ENCODE peak calls at places on chromosomes 1 and 21, in six cellular contexts. O, H, F, R, C and Z are unnamed samples.

GRCh38 chr1:61424382-61424781 is 300.6 kb downstream of the TM2D1 start:
- DNase-seq in O (no peak), H (no peak), C (no peak), R (no peak), F (no peak), Z (no peak)

GRCh38 chr1:105492941-105493340 is 1563.5 kb upstream of the PRMT6 start:
- DNase-seq in C (no peak), H (no peak), R (no peak), O (no peak), F (no peak), Z (no peak)

GRCh38 chr1:165152109-165152508 is 204.4 kb downstream of the LMX1A start:
- DNase-seq in F (no peak), O (no peak), H (no peak), C (no peak), R (no peak), Z (peak)

GRCh38 chr21:28671549-28672195 is 321.0 kb downstream of the LTN1 start:
- DNase-seq in H (no peak), O (no peak), F (no peak), R (no peak), C (no peak), Z (no peak)

GRCh38 chr1:245856944-245857531 is 650.0 kb downstream of the SMYD3 start:
- DNase-seq in O (no peak), C (no peak), F (no peak), R (peak), H (no peak), Z (no peak)

GRCh38 chr1:205914730-205915129 is 28.5 kb downstream of the SLC26A9 start:
- DNase-seq in C (peak), R (no peak), H (no peak), F (no peak), O (no peak), Z (no peak)

GRCh38 chr1:27726173-27726793 is 522 bp downstream of the FAM76A start:
- DNase-seq in R (peak), F (no peak), O (peak), C (peak), H (peak), Z (peak)

GRCh38 chr1:11833497-11833896 is 14.1 kb downstream of the NPPA start:
- DNase-seq in C (no peak), H (no peak), O (no peak), F (no peak), R (no peak), Z (no peak)

GRCh38 chr1:76278711-76279386 is 204.3 kb downstream of the ST6GALNAC3 start:
- DNase-seq in F (no peak), C (no peak), H (no peak), R (no peak), O (no peak), Z (no peak)

GRCh38 chr1:201391651-201392511 is 7.2 kb downstream of the LAD1 start:
- DNase-seq in O (no peak), F (no peak), C (no peak), R (no peak), H (no peak), Z (peak)

GRCh38 chr1:232335751-232336274 is 294.1 kb downstream of the SIPA1L2 start:
- DNase-seq in O (no peak), F (no peak), H (no peak), R (no peak), C (no peak), Z (no peak)

GRCh38 chr1:110200666-110201065 is 9.4 kb upstream of the KCNC4 start:
- DNase-seq in O (no peak), H (peak), F (no peak), R (no peak), C (no peak), Z (no peak)

GRCh38 chr1:194241215-194241614 is 1054.8 kb upstream of the B3GALT2 start:
- DNase-seq in C (no peak), R (no peak), F (no peak), H (no peak), O (no peak), Z (no peak)

GRCh38 chr1:156402621-156403020 is 33.6 kb downstream of the RHBG start:
- DNase-seq in R (no peak), O (no peak), C (no peak), H (no peak), F (no peak), Z (no peak)

GRCh38 chr1:156401175-156401574 is 32.2 kb downstream of the RHBG start:
- DNase-seq in H (no peak), R (no peak), F (no peak), C (no peak), O (no peak), Z (no peak)

GRCh38 chr1:156401681-156402081 is 32.7 kb downstream of the RHBG start:
- DNase-seq in H (no peak), R (no peak), O (no peak), C (no peak), F (no peak), Z (no peak)

GRCh38 chr1:156399355-156400125 is 30.5 kb downstream of the RHBG start:
- DNase-seq in O (no peak), H (no peak), F (no peak), C (no peak), R (no peak), Z (no peak)

GRCh38 chr1:156400191-156400920 is 31.3 kb downstream of the RHBG start:
- DNase-seq in H (no peak), F (no peak), R (no peak), C (no peak), O (no peak), Z (no peak)
- TF ChIP-seq CTCF in H (no peak), F (no peak), R (no peak), C (no peak), O (no peak), Z (no peak)

GRCh38 chr1:116372186-116372585 is 858 bp upstream of the ATP1A1 start:
- DNase-seq in H (no peak), O (peak), R (no peak), C (no peak), F (no peak), Z (no peak)
- H3K4me3 ChIP-seq in H (peak), O (peak), R (peak), C (peak), F (peak), Z (peak)

DNA sequence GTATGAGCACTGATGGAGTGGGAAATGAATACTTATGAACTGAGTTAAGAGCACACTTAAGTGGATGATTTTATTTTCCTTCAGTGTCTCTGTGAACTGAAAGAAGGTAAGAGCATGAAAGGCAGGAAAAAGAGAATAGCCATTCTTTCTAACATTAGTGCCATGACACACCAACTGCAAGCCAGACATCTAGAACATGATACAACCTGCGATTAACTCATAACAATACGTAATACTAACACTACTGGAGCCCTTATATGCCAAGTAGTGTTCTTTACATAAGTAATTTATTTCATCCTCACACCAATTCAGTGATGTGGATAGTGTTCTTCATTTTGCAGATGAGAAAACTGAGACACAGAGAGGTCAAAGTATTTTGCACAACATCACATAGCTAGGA is 56.7 kb downstream of the PRRX1 start:
- DNase-seq in O (no peak), H (no peak), F (no peak), C (no peak), R (no peak), Z (no peak)
- TF ChIP-seq CTCF in O (no peak), H (no peak), F (no peak), C (no peak), R (no peak), Z (no peak)

DNA sequence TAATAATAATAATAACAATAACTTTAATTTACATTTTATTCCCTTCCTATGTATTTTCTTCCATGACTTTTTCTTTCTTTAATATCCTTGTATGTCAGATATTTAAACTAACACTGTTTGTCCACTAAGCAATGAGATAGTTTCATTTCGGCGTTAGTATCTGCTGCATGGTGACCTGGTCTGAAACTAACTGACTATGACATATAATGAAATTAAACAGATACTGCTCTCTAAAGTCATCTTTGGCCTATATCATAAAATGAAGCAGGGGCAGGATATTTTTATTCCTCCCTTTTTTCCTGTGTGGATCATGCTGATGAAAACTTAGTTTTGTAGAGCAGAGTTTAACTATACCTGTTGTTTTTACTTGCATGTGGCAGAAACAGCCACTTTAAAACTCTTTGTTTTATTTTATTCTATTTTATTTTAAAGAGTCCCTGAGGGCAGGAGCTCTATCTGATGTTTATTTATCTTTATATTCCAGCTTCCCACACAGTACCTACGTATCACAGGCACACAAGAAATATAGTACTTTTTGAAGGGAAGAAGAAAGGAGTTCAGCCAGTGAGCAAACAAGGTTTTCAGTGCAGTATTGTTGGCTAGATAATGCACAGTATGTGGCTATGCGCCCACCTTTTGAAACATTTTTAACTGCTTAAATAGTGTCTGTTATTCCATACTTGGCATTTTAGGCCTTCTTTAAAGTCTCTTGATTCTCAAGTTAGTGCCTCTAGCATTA is 165.6 kb downstream of the PHTF1 start:
- DNase-seq in C (no peak), O (no peak), F (no peak), H (no peak), R (no peak), Z (no peak)
- H3K4me3 ChIP-seq in C (no peak), O (no peak), F (no peak), H (no peak), R (no peak), Z (no peak)